ENCODE peak calls at places on chromosomes 2 and 18, in five cellular contexts. One of them, this sample, is unnamed.
A peak's percentile ranks its signal among the peaks of the same experiment; 100 is the strongest.

GRCh38 chr2:232776435-232776834 is at the start of gene KCNJ13:
- DNase-seq in GM23338: peak; percentile 55
- DNase-seq in GM12864: no peak
- DNase-seq in foreskin fibroblast: no peak
- DNase-seq in astrocyte: peak; percentile 26
- DNase-seq in this sample: no peak

GRCh38 chr2:85728342-85728741 is 25.4 kb upstream of the ATOH8 start:
- DNase-seq in GM23338: no peak
- DNase-seq in GM12864: no peak
- DNase-seq in foreskin fibroblast: no peak
- DNase-seq in astrocyte: no peak
- DNase-seq in this sample: no peak

GRCh38 chr2:126909366-126909765 is 10.7 kb downstream of the TEX51 start:
- DNase-seq in GM23338: no peak
- DNase-seq in GM12864: no peak
- DNase-seq in foreskin fibroblast: no peak
- DNase-seq in astrocyte: no peak
- DNase-seq in this sample: no peak

GRCh38 chr18:46718501-46719341 is 38.1 kb downstream of the ST8SIA5 start:
- DNase-seq in GM23338: no peak
- DNase-seq in GM12864: no peak
- DNase-seq in foreskin fibroblast: peak; percentile 81
- DNase-seq in astrocyte: peak; percentile 88
- DNase-seq in this sample: no peak

GRCh38 chr2:6866239-6866745 is 585 bp upstream of the CMPK2 start:
- DNase-seq in GM23338: peak; percentile 50
- DNase-seq in GM12864: no peak
- DNase-seq in foreskin fibroblast: no peak
- DNase-seq in astrocyte: peak; percentile 18
- DNase-seq in this sample: peak; percentile 43

GRCh38 chr2:54956392-54956722 is 93.9 kb downstream of the RTN4 start:
- DNase-seq in GM23338: peak; percentile 47
- DNase-seq in GM12864: no peak
- DNase-seq in foreskin fibroblast: no peak
- DNase-seq in astrocyte: no peak
- DNase-seq in this sample: no peak

GRCh38 chr2:17242813-17243485 is 275.3 kb downstream of the RAD51AP2 start:
- DNase-seq in GM23338: no peak
- DNase-seq in GM12864: no peak
- DNase-seq in foreskin fibroblast: no peak
- DNase-seq in astrocyte: no peak
- DNase-seq in this sample: no peak

GRCh38 chr2:40256649-40257048 is 195.2 kb downstream of the SLC8A1 start:
- DNase-seq in GM23338: peak; percentile 87
- DNase-seq in GM12864: no peak
- DNase-seq in foreskin fibroblast: no peak
- DNase-seq in astrocyte: no peak
- DNase-seq in this sample: no peak

GRCh38 chr2:239307921-239308620 is 92.7 kb downstream of the HDAC4 start:
- DNase-seq in GM23338: no peak
- DNase-seq in GM12864: no peak
- DNase-seq in foreskin fibroblast: no peak
- DNase-seq in astrocyte: no peak
- DNase-seq in this sample: no peak

GRCh38 chr2:80068068-80068467 is 236.5 kb downstream of the LRRTM1 start:
- DNase-seq in GM23338: no peak
- DNase-seq in GM12864: no peak
- DNase-seq in foreskin fibroblast: no peak
- DNase-seq in astrocyte: no peak
- DNase-seq in this sample: no peak

GRCh38 chr2:182763311-182763912 is 47.4 kb downstream of the DNAJC10 start:
- DNase-seq in GM23338: peak; percentile 79
- DNase-seq in GM12864: no peak
- DNase-seq in foreskin fibroblast: peak; percentile 5
- DNase-seq in astrocyte: peak; percentile 51
- DNase-seq in this sample: peak; percentile 71

GRCh38 chr2:197011777-197012641 is 85.5 kb upstream of the PGAP1 start:
- DNase-seq in GM23338: peak; percentile 63
- DNase-seq in GM12864: no peak
- DNase-seq in foreskin fibroblast: no peak
- DNase-seq in astrocyte: peak; percentile 36
- DNase-seq in this sample: peak; percentile 52

GRCh38 chr2:213411582-213412289 is 127.5 kb downstream of the SPAG16 start:
- DNase-seq in GM23338: no peak
- DNase-seq in GM12864: no peak
- DNase-seq in foreskin fibroblast: no peak
- DNase-seq in astrocyte: no peak
- DNase-seq in this sample: no peak

GRCh38 chr2:157628532-157629415 is at the start of gene ACVR1C:
- DNase-seq in GM23338: peak; percentile 98
- DNase-seq in GM12864: no peak
- DNase-seq in foreskin fibroblast: peak; percentile 37
- DNase-seq in astrocyte: peak; percentile 47
- DNase-seq in this sample: peak; percentile 84

GRCh38 chr2:239482801-239483712 is 82.2 kb upstream of the HDAC4 start:
- DNase-seq in GM23338: no peak
- DNase-seq in GM12864: no peak
- DNase-seq in foreskin fibroblast: no peak
- DNase-seq in astrocyte: no peak
- DNase-seq in this sample: no peak

GRCh38 chr2:23238011-23238657 is 146.8 kb upstream of the KLHL29 start:
- DNase-seq in GM23338: no peak
- DNase-seq in GM12864: no peak
- DNase-seq in foreskin fibroblast: no peak
- DNase-seq in astrocyte: no peak
- DNase-seq in this sample: no peak

GRCh38 chr18:13481820-13482640 is 244.3 kb downstream of the FAM210A start:
- DNase-seq in GM23338: no peak
- DNase-seq in GM12864: peak; percentile 44
- DNase-seq in foreskin fibroblast: no peak
- DNase-seq in astrocyte: no peak
- DNase-seq in this sample: no peak

GRCh38 chr18:49752095-49752457 is 61.3 kb downstream of the ACAA2 start:
- DNase-seq in GM23338: no peak
- DNase-seq in GM12864: no peak
- DNase-seq in foreskin fibroblast: no peak
- DNase-seq in astrocyte: no peak
- DNase-seq in this sample: no peak

GRCh38 chr2:173161040-173161439 is 85.4 kb downstream of the MAP3K20 start:
- DNase-seq in GM23338: no peak
- DNase-seq in GM12864: no peak
- DNase-seq in foreskin fibroblast: no peak
- DNase-seq in astrocyte: no peak
- DNase-seq in this sample: no peak

GRCh38 chr18:24397694-24398365 is at the start of gene OSBPL1A:
- DNase-seq in GM23338: peak; percentile 99
- DNase-seq in GM12864: no peak
- DNase-seq in foreskin fibroblast: peak; percentile 95
- DNase-seq in astrocyte: peak; percentile 82
- DNase-seq in this sample: peak; percentile 92

GRCh38 chr18:51664236-51664635 is 466.8 kb upstream of the MEX3C start:
- DNase-seq in GM23338: no peak
- DNase-seq in GM12864: no peak
- DNase-seq in foreskin fibroblast: no peak
- DNase-seq in astrocyte: no peak
- DNase-seq in this sample: no peak

GRCh38 chr2:111694690-111695089 is 189.3 kb downstream of the ANAPC1 start:
- DNase-seq in GM23338: no peak
- DNase-seq in GM12864: no peak
- DNase-seq in foreskin fibroblast: peak; percentile 81
- DNase-seq in astrocyte: peak; percentile 100
- DNase-seq in this sample: no peak

GRCh38 chr2:43070676-43071491 is 155.5 kb downstream of the ZFP36L2 start:
- DNase-seq in GM23338: no peak
- DNase-seq in GM12864: no peak
- DNase-seq in foreskin fibroblast: peak; percentile 47
- DNase-seq in astrocyte: no peak
- DNase-seq in this sample: no peak

GRCh38 chr2:162071016-162071415 is 3.0 kb downstream of the DPP4 start:
- DNase-seq in GM23338: no peak
- DNase-seq in GM12864: no peak
- DNase-seq in foreskin fibroblast: no peak
- DNase-seq in astrocyte: no peak
- DNase-seq in this sample: no peak

GRCh38 chr18:10872297-10872696 is 277.1 kb downstream of the PIEZO2 start:
- DNase-seq in GM23338: no peak
- DNase-seq in GM12864: no peak
- DNase-seq in foreskin fibroblast: no peak
- DNase-seq in astrocyte: no peak
- DNase-seq in this sample: no peak

GRCh38 chr2:70024284-70024683 is 62.9 kb upstream of the ASPRV1 start:
- DNase-seq in GM23338: peak; percentile 72
- DNase-seq in GM12864: no peak
- DNase-seq in foreskin fibroblast: no peak
- DNase-seq in astrocyte: no peak
- DNase-seq in this sample: no peak

DNA sequence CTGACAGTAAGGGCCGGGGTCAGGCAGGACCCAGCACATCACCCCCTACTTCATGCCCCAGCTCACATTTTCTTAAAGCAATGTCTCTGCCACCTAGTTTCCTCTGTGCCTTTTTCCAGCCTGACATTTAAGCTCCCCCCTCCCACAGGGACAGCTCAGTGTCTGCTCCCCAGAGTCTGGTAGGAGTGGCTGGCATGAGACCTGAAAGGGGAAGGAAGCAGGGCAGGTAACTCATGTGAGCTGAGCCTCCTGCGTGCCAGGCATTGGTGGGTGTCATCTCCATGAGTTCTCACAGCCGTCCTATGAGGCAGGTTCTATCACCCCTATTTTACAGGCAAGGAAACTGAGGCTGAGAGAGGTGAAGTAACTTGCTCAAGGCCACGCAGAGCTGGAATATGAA is 1.5 kb downstream of the DNAJB2 start:
- DNase-seq in GM23338: no peak
- DNase-seq in GM12864: no peak
- DNase-seq in foreskin fibroblast: no peak
- DNase-seq in astrocyte: no peak
- DNase-seq in this sample: no peak
- H3K4me3 ChIP-seq in GM23338: no peak overlapping the region
- H3K4me3 ChIP-seq in GM12864: no peak overlapping the region
- H3K4me3 ChIP-seq in foreskin fibroblast: no peak overlapping the region
- H3K4me3 ChIP-seq in astrocyte: no peak overlapping the region
- H3K4me3 ChIP-seq in this sample: no peak overlapping the region

GRCh38 chr18:58967643-58968291 is 103.1 kb downstream of the ZNF532 start:
- DNase-seq in GM23338: no peak
- DNase-seq in GM12864: no peak
- DNase-seq in foreskin fibroblast: peak; percentile 52
- DNase-seq in astrocyte: no peak
- DNase-seq in this sample: no peak

GRCh38 chr18:58962331-58962730 is 97.7 kb downstream of the ZNF532 start:
- DNase-seq in GM23338: no peak
- DNase-seq in GM12864: no peak
- DNase-seq in foreskin fibroblast: no peak
- DNase-seq in astrocyte: no peak
- DNase-seq in this sample: no peak

GRCh38 chr18:58965291-58965929 is 100.7 kb downstream of the ZNF532 start:
- DNase-seq in GM23338: no peak
- DNase-seq in GM12864: no peak
- DNase-seq in foreskin fibroblast: no peak
- DNase-seq in astrocyte: no peak
- DNase-seq in this sample: no peak

GRCh38 chr18:58966704-58967103 is 102.0 kb downstream of the ZNF532 start:
- DNase-seq in GM23338: no peak
- DNase-seq in GM12864: no peak
- DNase-seq in foreskin fibroblast: no peak
- DNase-seq in astrocyte: no peak
- DNase-seq in this sample: no peak

GRCh38 chr18:58965930-58966662 is 101.4 kb downstream of the ZNF532 start:
- DNase-seq in GM23338: no peak
- DNase-seq in GM12864: no peak
- DNase-seq in foreskin fibroblast: no peak
- DNase-seq in astrocyte: no peak
- DNase-seq in this sample: peak; percentile 66
- H3K4me3 ChIP-seq in GM23338: no peak overlapping the region
- H3K4me3 ChIP-seq in GM12864: peak overlapping the region; percentile 36
- H3K4me3 ChIP-seq in foreskin fibroblast: no peak overlapping the region
- H3K4me3 ChIP-seq in astrocyte: no peak overlapping the region
- H3K4me3 ChIP-seq in this sample: peak overlapping the region; percentile 3

DNA sequence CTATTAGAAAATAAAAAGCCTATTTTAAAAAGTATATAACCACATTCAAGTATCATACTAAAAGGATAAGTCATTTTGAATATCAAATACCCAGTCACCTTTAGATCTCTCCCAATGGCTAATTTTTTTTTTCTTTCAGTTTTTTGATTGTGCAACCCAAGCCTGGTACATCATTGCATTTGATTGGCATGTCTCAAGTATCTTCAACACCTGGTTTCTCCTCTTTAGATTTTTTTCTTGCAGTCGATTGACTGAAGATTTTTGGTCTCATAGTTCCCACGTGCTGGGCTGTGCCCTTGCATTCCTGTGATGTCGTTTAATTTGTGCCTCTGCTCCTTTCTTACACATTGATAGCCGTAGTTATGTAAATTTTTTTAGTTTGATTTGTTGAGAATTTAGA is 40.7 kb downstream of the ATIC start:
- DNase-seq in GM23338: no peak
- DNase-seq in GM12864: no peak
- DNase-seq in foreskin fibroblast: no peak
- DNase-seq in astrocyte: no peak
- DNase-seq in this sample: no peak
- H3K4me3 ChIP-seq in GM23338: no peak overlapping the region
- H3K4me3 ChIP-seq in GM12864: no peak overlapping the region
- H3K4me3 ChIP-seq in foreskin fibroblast: no peak overlapping the region
- H3K4me3 ChIP-seq in astrocyte: no peak overlapping the region
- H3K4me3 ChIP-seq in this sample: no peak overlapping the region

GRCh38 chr2:238082858-238083257 is 17.3 kb upstream of the ESPNL start:
- DNase-seq in GM23338: no peak
- DNase-seq in GM12864: no peak
- DNase-seq in foreskin fibroblast: no peak
- DNase-seq in astrocyte: no peak
- DNase-seq in this sample: no peak

GRCh38 chr2:238083919-238084318 is 16.2 kb upstream of the ESPNL start:
- DNase-seq in GM23338: no peak
- DNase-seq in GM12864: no peak
- DNase-seq in foreskin fibroblast: no peak
- DNase-seq in astrocyte: no peak
- DNase-seq in this sample: no peak

GRCh38 chr2:238082151-238082550 is 18.0 kb upstream of the ESPNL start:
- DNase-seq in GM23338: no peak
- DNase-seq in GM12864: no peak
- DNase-seq in foreskin fibroblast: no peak
- DNase-seq in astrocyte: no peak
- DNase-seq in this sample: no peak

GRCh38 chr2:238087211-238087610 is 12.9 kb upstream of the ESPNL start:
- DNase-seq in GM23338: no peak
- DNase-seq in GM12864: no peak
- DNase-seq in foreskin fibroblast: no peak
- DNase-seq in astrocyte: no peak
- DNase-seq in this sample: no peak

GRCh38 chr2:238085899-238086298 is 14.2 kb upstream of the ESPNL start:
- DNase-seq in GM23338: no peak
- DNase-seq in GM12864: no peak
- DNase-seq in foreskin fibroblast: no peak
- DNase-seq in astrocyte: no peak
- DNase-seq in this sample: no peak
- H3K4me3 ChIP-seq in GM23338: no peak overlapping the region
- H3K4me3 ChIP-seq in GM12864: no peak overlapping the region
- H3K4me3 ChIP-seq in foreskin fibroblast: no peak overlapping the region
- H3K4me3 ChIP-seq in astrocyte: no peak overlapping the region
- H3K4me3 ChIP-seq in this sample: no peak overlapping the region